ENCODE peak calls at places on chromosomes 4 and X, in eight cellular contexts. L is SK-N-SH, D is endothelial cell of umbilical vein, R is GM12878, F is stomach, W is HCT116, E is transverse colon, Z is K562. V is an unnamed sample.

GRCh38 chr4:28357985-28358384 is 1497.3 kb downstream of the STIM2 start:
- DNase-seq in Z (no peak), W (peak), F (no peak), L (no peak), D (no peak), R (no peak), E (no peak), V (no peak)

GRCh38 chrX:44012484-44013096 is 39.4 kb upstream of the NDP start:
- DNase-seq in E (peak), F (peak), R (no peak), L (no peak), D (peak), W (peak), Z (no peak), V (peak)

GRCh38 chrX:44082829-44083228 is 109.6 kb upstream of the NDP start:
- DNase-seq in L (no peak), R (no peak), E (no peak), W (no peak), D (no peak), Z (no peak), F (no peak), V (no peak)

GRCh38 chr4:21780158-21780557 is 168.4 kb downstream of the KCNIP4 start:
- DNase-seq in D (no peak), E (no peak), Z (no peak), F (no peak), L (no peak), R (no peak), W (no peak), V (no peak)

GRCh38 chr4:71243434-71243833 is 95.4 kb upstream of the SLC4A4 start:
- DNase-seq in F (no peak), E (no peak), W (no peak), L (no peak), Z (no peak), D (no peak), R (no peak), V (no peak)

GRCh38 chr4:102639602-102640001 is 121.2 kb downstream of the MANBA start:
- DNase-seq in D (no peak), F (no peak), E (no peak), R (no peak), W (no peak), L (no peak), Z (no peak), V (no peak)

GRCh38 chr4:85147481-85148076 is 181.1 kb upstream of the WDFY3 start:
- DNase-seq in L (peak), R (peak), E (peak), W (peak), D (peak), F (peak), Z (peak), V (peak)

GRCh38 chr4:121308328-121308663 is 72.5 kb downstream of the QRFPR start:
- DNase-seq in W (no peak), R (no peak), E (no peak), F (no peak), Z (no peak), L (no peak), D (no peak), V (no peak)

GRCh38 chr4:87497141-87497540 is 32.0 kb downstream of the SPARCL1 start:
- DNase-seq in W (no peak), Z (peak), L (no peak), D (no peak), F (no peak), R (no peak), E (no peak), V (no peak)

GRCh38 chrX:102728646-102729045 is 8.1 kb downstream of the GPRASP3 start:
- DNase-seq in D (no peak), E (no peak), Z (no peak), W (no peak), L (no peak), F (no peak), R (no peak), V (no peak)

GRCh38 chr4:11424000-11424399 is 4.7 kb downstream of the HS3ST1 start:
- DNase-seq in E (no peak), D (peak), Z (peak), R (no peak), F (no peak), L (peak), W (no peak), V (no peak)

GRCh38 chr4:33959519-33959918 is 2284.8 kb downstream of the ARAP2 start:
- DNase-seq in E (no peak), Z (no peak), R (no peak), F (no peak), W (no peak), L (no peak), D (no peak), V (no peak)

GRCh38 chr4:151035321-151035720 is 20.2 kb upstream of the LRBA start:
- DNase-seq in L (no peak), W (no peak), E (peak), R (no peak), Z (no peak), D (no peak), F (peak), V (no peak)

GRCh38 chrX:861335-861890 is 230.8 kb downstream of the SHOX start:
- DNase-seq in Z (no peak), D (no peak), R (no peak), E (no peak), L (no peak), F (no peak), W (no peak), V (no peak)

GRCh38 chr4:122456228-122457106 is at the start of gene IL2:
- DNase-seq in Z (no peak), F (no peak), E (no peak), L (no peak), W (no peak), R (no peak), D (no peak), V (no peak)

GRCh38 chr4:188387134-188387791 is 248.0 kb downstream of the TRIML1 start:
- DNase-seq in L (no peak), R (no peak), W (no peak), D (no peak), F (no peak), Z (no peak), E (no peak), V (no peak)

GRCh38 chrX:49934729-49935128 is 12.3 kb downstream of the CLCN5 start:
- DNase-seq in D (no peak), F (no peak), R (no peak), W (no peak), L (no peak), E (no peak), Z (no peak), V (no peak)

GRCh38 chrX:83495882-83496281 is 12.2 kb upstream of the POU3F4 start:
- DNase-seq in Z (no peak), D (no peak), F (no peak), R (no peak), E (no peak), L (no peak), W (no peak), V (no peak)
- TF ChIP-seq POLR2AphosphoS5 in Z (no peak), D (no peak), F (no peak), R (no peak), E (no peak), L (no peak), W (no peak), V (no peak)

GRCh38 chrX:15849555-15849954 is 5.1 kb downstream of the AP1S2 start:
- DNase-seq in F (no peak), Z (peak), R (no peak), E (no peak), D (peak), L (peak), W (no peak), V (no peak)
- TF ChIP-seq CTCF in F (no peak), Z (no peak), R (no peak), E (no peak), D (no peak), L (peak), W (no peak), V (no peak)

GRCh38 chr4:73257242-73257994 is 1.2 kb downstream of the ANKRD17 start:
- DNase-seq in W (peak), L (peak), E (peak), R (no peak), Z (peak), D (peak), F (peak), V (peak)
- TF ChIP-seq POLR2AphosphoS5 in W (peak), L (no peak), E (no peak), R (peak), Z (peak), D (no peak), F (peak), V (no peak)

DNA sequence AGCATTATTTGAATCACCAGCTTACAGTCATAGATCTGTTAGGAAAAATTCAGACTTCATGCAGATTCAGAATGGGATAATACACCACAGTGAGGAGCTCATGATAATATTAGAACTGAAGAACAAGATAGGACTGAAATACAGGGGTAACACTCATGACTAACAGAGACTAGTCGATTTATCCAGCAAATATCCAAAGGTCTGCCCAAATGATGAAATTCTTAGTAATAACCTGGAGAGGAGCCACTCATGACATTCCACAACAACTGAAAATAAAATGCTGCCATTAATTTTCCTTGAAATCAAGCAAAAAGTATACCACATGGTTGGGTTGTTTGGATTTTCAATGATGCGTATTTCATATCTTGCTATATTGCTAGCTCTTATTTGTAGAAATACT is 903.7 kb upstream of the ADGRL3 start:
- DNase-seq in E (no peak), W (no peak), Z (no peak), L (no peak), D (no peak), F (no peak), R (no peak), V (no peak)
- TF ChIP-seq CTCF in E (no peak), W (no peak), Z (no peak), L (no peak), D (no peak), F (no peak), R (no peak), V (no peak)

DNA sequence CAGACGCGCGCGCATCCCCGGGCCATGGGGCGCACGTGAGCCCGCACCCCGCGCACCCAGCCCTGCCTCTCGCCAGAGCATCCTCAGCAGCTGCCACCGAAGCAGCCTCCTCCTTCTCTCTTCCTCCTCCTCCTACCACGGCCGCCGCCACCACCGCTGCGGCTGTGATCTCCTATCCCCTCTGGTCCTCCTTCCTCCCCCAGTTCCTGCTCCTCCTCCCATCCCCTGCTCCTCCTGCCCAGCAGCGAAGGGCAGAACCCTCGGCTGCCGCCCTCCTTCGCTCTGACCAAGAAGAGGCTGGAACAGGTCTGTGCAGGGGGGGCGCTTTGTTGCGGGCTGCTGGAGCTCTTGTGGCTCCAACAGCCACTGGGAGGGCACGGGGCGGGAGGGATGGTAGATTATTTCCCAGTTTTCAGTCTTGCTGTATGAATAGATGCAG is 148.7 kb upstream of the CHRDL1 start:
- DNase-seq in R (no peak), L (peak), Z (no peak), F (peak), W (no peak), E (no peak), D (no peak), V (no peak)
- TF ChIP-seq POLR2AphosphoS5 in R (no peak), L (no peak), Z (no peak), F (no peak), W (no peak), E (no peak), D (no peak), V (no peak)

GRCh38 chrX:77446029-77446585 is 1.1 kb upstream of the FGF16 start:
- DNase-seq in L (no peak), E (peak), R (no peak), F (no peak), W (no peak), Z (no peak), D (peak), V (no peak)
- TF ChIP-seq CTCF in L (peak), E (no peak), R (peak), F (peak), W (no peak), Z (no peak), D (peak), V (no peak)

GRCh38 chr4:8453957-8454356 is 13.4 kb downstream of the TRMT44 start:
- DNase-seq in F (no peak), W (no peak), L (no peak), R (no peak), Z (no peak), E (no peak), D (no peak), V (no peak)

GRCh38 chr4:8451440-8452182 is 11.0 kb downstream of the TRMT44 start:
- DNase-seq in F (peak), E (no peak), W (no peak), R (no peak), D (peak), Z (peak), L (no peak), V (no peak)
- TF ChIP-seq POLR2AphosphoS5 in F (peak), E (no peak), W (no peak), R (no peak), D (no peak), Z (no peak), L (no peak), V (no peak)

DNA sequence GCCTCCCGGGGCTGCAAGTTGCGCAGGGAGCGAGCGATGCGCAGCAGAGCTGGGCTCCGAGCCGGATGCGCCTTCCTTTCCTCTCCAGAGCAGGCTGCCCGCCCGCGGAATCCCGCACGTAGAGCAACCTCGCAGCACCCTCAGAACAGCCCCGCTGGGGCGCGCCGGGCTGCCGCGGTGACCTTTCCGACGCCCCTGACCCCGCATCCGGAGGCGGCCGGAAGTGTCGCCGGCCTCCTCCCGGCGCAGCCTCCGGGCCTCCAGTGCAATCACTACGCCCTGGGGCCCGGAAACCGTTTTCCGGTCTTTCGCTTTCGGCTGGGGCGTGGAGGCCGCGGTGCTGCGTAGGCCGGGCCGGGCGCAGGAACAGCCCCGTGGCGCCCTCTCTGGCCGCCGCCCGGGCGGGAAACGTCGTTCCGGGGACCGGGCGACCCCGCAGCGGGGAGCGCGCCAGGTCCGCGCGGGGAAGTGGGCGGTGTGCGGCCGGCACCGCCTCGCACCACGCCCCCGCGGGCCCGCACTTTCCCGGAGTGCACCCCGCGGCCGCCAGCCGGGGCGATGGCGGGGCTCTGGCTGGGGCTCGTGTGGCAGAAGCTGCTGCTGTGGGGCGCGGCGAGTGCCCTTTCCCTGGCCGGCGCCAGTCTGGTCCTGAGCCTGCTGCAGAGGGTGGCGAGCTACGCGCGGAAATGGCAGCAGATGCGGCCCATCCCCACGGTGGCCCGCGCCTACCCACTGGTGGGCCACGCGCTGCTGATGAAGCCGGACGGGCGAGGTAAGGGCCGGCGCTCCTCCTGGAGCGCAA is at the start of gene CYP4V2:
- DNase-seq in D (peak), W (peak), E (peak), F (peak), L (peak), R (peak), Z (peak), V (peak)
- TF ChIP-seq CTCF in D (peak), W (no peak), E (no peak), F (no peak), L (peak), R (peak), Z (peak), V (no peak)

V was measured in spleen.